ENCODE peak calls at places on chromosomes 5 and 9, in seven cellular contexts. M is GM20000; B is heart left ventricle; H is fibroblast of lung; S is SW 1271; T is CD8-positive, alpha-beta T cell; N is CD4-positive, CD25-positive, alpha-beta regulatory T cell. Q is an unnamed sample.

GRCh38 chr5:152505442-152506042 is 100.5 kb upstream of the NMUR2 start:
- DNase-seq in M (peak; percentile 34), B (no peak), H (peak; percentile 33), S (peak; percentile 2), T (peak; percentile 30), N (peak; percentile 10), Q (peak; percentile 7)

GRCh38 chr9:3181049-3181953 is 337.4 kb upstream of the PUM3 start:
- DNase-seq in M (peak; percentile 35), B (peak; percentile 60), H (peak; percentile 18), S (no peak), T (peak; percentile 16), N (no peak), Q (no peak)

GRCh38 chr5:13939647-13940046 is 4.8 kb downstream of the DNAH5 start:
- DNase-seq in M (no peak), B (no peak), H (no peak), S (no peak), T (no peak), N (no peak), Q (no peak)

GRCh38 chr5:1799602-1800469 is at the start of gene MRPL36:
- DNase-seq in M (peak; percentile 98), B (peak; percentile 98), H (peak; percentile 88), S (peak; percentile 79), T (peak; percentile 94), N (peak; percentile 88), Q (peak; percentile 62)

GRCh38 chr5:124746916-124747769 is 704 bp upstream of the ZNF608 start:
- DNase-seq in M (no peak), B (peak; percentile 74), H (peak; percentile 93), S (no peak), T (no peak), N (no peak), Q (peak; percentile 91)

GRCh38 chr5:176639981-176640380 is 7.3 kb upstream of the TSPAN17 start:
- DNase-seq in M (no peak), B (peak; percentile 83), H (no peak), S (no peak), T (no peak), N (no peak), Q (no peak)

GRCh38 chr5:147484708-147485020 is 25.2 kb downstream of the DPYSL3 start:
- DNase-seq in M (no peak), B (no peak), H (peak; percentile 45), S (no peak), T (no peak), N (no peak), Q (no peak)

GRCh38 chr5:181189363-181189961 is 15.5 kb downstream of the TRIM7 start:
- DNase-seq in M (peak; percentile 39), B (no peak), H (peak; percentile 42), S (no peak), T (peak; percentile 46), N (peak; percentile 39), Q (no peak)

GRCh38 chr5:34928267-34928666 is 1.1 kb upstream of the DNAJC21 start:
- DNase-seq in M (no peak), B (no peak), H (no peak), S (no peak), T (no peak), N (no peak), Q (no peak)

GRCh38 chr9:31820426-31820825 is 564.0 kb upstream of the ACO1 start:
- DNase-seq in M (no peak), B (peak; percentile 40), H (no peak), S (no peak), T (no peak), N (no peak), Q (no peak)